ENCODE peak calls at places on chromosome 12, in four cellular contexts. N is A549, R is K562, Q is GM12878. B is an unnamed sample.

GRCh38 chr12:118058881-118059644 is 1.9 kb downstream of the WSB2 start:
- DNase-seq in Q (no peak), R (no peak), N (no peak), B (peak; percentile 44)

GRCh38 chr12:618626-619025 is 44.6 kb downstream of the NINJ2 start:
- DNase-seq in Q (no peak), R (no peak), N (no peak), B (no peak)

GRCh38 chr12:83997425-83997824 is 915.2 kb downstream of the SLC6A15 start:
- DNase-seq in Q (no peak), R (no peak), N (no peak), B (no peak)

GRCh38 chr12:26564391-26564790 is 268.6 kb downstream of the ITPR2 start:
- DNase-seq in N (no peak), R (no peak), Q (no peak), B (no peak)

GRCh38 chr12:13373131-13373530 is 176.6 kb downstream of the EMP1 start:
- DNase-seq in Q (no peak), R (no peak), N (no peak), B (no peak)

GRCh38 chr12:113766133-113766879 is 199.8 kb downstream of the RBM19 start:
- DNase-seq in N (peak; percentile 61), R (no peak), Q (no peak), B (peak; percentile 87)

GRCh38 chr12:18068355-18068754 is 21.6 kb downstream of the RERGL start:
- DNase-seq in R (no peak), Q (no peak), N (no peak), B (no peak)

GRCh38 chr12:24596768-24597388 is 352.0 kb downstream of the BCAT1 start:
- DNase-seq in R (peak; percentile 23), N (peak; percentile 39), Q (no peak), B (peak; percentile 24)

GRCh38 chr12:104420868-104421267 is 35.9 kb upstream of the CHST11 start:
- DNase-seq in Q (no peak), R (no peak), N (no peak), B (no peak)

GRCh38 chr12:92408072-92408900 is 262.6 kb upstream of the BTG1 start:
- DNase-seq in R (peak; percentile 44), N (peak; percentile 65), Q (no peak), B (peak; percentile 4)

GRCh38 chr12:97151481-97151880 is 244.4 kb downstream of the NEDD1 start:
- DNase-seq in R (no peak), N (no peak), Q (no peak), B (no peak)

GRCh38 chr12:32252199-32253073 is 145.8 kb downstream of the BICD1 start:
- DNase-seq in R (no peak), N (no peak), Q (peak; percentile 76), B (no peak)

GRCh38 chr12:126685636-126686035 is 1581.3 kb upstream of the TMEM132C start:
- DNase-seq in Q (no peak), R (no peak), N (no peak), B (no peak)

GRCh38 chr12:106107566-106107965 is 31.2 kb downstream of the NUAK1 start:
- DNase-seq in R (no peak), Q (no peak), N (peak; percentile 40), B (no peak)

GRCh38 chr12:51980051-51980808 is 26.5 kb upstream of the TAMALIN start:
- DNase-seq in Q (no peak), R (peak; percentile 87), N (peak; percentile 68), B (peak; percentile 50)

GRCh38 chr12:89311703-89312293 is 40.5 kb downstream of the DUSP6 start:
- DNase-seq in Q (no peak), R (no peak), N (no peak), B (no peak)

GRCh38 chr12:123532021-123532420 is 1.5 kb downstream of the RILPL1 start:
- DNase-seq in N (no peak), R (no peak), Q (peak; percentile 9), B (no peak)

GRCh38 chr12:126767334-126767733 is 1499.6 kb upstream of the TMEM132C start:
- DNase-seq in N (no peak), R (no peak), Q (no peak), B (no peak)

GRCh38 chr12:8699714-8700113 is 1.9 kb downstream of the RIMKLB start:
- DNase-seq in N (no peak), R (peak; percentile 30), Q (no peak), B (no peak)
- TF ChIP-seq CHD4 in N (no peak), R (no peak), Q (no peak), B (no peak)

DNA sequence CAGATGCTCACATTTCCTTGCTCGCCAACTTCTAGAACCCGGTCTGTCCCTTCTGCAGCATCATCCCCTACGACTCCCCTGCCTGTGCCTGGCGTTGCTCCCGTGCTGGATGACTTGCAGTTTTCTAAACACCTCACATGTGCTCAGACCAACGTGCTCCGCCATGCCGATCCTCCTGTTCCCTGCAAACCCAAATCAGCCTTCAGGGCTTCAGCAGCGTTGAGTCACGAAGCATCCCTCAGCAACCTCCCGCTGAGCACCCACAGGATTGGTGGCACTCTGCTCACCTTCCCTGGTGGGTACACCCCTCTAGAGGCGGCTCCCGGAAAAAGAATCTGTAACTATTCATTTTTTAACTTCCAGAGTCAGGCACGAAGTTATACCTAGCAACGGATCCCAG is 2.8 kb upstream of the PIWIL1 start:
- DNase-seq in Q (no peak), R (peak; percentile 19), N (no peak), B (no peak)
- TF ChIP-seq CHD4 in Q (no peak), R (no peak), N (no peak), B (no peak)

GRCh38 chr12:131700271-131700670 is 10.6 kb upstream of the SFSWAP start:
- DNase-seq in R (no peak), Q (no peak), N (no peak), B (no peak)
- TF ChIP-seq CHD4 in R (no peak), Q (no peak), N (no peak), B (no peak)

GRCh38 chr12:100986595-100987547 is 192.3 kb downstream of the ANO4 start:
- DNase-seq in N (no peak), R (no peak), Q (no peak), B (no peak)
- TF ChIP-seq CHD4 in N (no peak), R (no peak), Q (no peak), B (no peak)

DNA sequence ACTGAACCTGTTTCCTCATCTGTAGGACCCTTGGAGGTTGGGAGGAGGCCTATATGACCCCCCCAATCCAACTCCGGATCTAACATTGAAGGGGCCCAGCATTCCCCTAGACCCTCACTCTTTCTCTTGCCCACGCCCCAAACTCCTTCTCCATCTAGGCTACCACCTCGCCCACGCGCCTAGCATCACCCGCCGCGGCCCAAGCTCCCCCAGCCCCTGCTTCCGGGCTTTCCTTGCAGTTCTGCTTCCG is 468 bp downstream of the CERS5 start:
- DNase-seq in Q (no peak), N (no peak), R (peak; percentile 43), B (no peak)
- TF ChIP-seq CHD4 in Q (no peak), N (no peak), R (no peak), B (no peak)

DNA sequence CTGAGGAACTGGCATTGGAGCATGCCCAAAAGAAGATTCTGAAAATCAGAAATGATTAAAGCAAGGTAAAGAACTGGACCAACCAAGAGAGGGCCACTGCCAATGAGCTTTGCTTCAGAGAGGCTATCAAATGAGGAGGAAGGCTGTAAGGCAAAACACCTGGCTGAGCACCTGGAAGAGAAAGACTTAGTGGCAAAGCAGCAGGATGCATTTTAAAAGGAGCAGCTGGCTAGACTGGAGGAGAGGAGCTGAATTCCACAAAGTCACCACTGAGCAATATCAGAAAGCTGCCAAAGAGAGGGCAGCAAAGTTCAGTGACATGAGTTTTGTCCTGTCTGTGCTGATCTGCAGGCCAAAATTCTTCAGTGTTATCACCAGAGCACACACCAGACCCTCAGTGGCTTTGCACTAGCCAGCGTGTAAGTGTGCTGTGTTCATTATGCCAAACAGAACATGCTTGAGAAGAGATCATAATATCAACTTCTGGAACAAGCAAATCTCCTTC is 338.7 kb downstream of the TRHDE start:
- DNase-seq in R (no peak), N (no peak), Q (no peak), B (no peak)
- TF ChIP-seq CHD4 in R (no peak), N (no peak), Q (no peak), B (no peak)

DNA sequence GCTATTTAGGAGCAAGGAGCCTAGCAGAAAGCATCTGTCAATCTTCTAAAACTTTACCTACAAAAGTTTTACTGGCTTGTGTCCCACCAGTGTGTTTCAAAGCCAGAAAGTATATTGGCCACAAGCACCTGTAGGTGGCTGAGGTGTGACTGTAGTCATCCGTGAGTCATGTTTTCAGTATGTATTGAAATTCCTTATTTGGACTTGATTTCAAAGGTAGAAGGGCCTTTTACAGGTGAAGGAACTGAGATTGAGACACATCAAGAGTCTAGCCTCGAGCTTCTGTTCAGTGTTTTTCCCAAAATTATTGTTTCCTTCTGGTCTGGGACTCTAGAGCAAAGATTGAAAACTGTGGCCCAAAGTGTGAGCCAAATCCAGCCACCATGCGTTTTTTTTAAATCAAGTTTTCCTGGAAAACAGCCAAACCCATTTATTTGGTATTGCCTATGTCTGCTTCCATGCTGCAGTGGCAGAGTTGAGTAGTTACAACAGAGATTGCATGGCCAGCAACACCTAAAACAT is 195.3 kb upstream of the BCL2L14 start:
- DNase-seq in R (no peak), N (no peak), Q (no peak), B (no peak)
- TF ChIP-seq CHD4 in R (no peak), N (no peak), Q (no peak), B (no peak)

DNA sequence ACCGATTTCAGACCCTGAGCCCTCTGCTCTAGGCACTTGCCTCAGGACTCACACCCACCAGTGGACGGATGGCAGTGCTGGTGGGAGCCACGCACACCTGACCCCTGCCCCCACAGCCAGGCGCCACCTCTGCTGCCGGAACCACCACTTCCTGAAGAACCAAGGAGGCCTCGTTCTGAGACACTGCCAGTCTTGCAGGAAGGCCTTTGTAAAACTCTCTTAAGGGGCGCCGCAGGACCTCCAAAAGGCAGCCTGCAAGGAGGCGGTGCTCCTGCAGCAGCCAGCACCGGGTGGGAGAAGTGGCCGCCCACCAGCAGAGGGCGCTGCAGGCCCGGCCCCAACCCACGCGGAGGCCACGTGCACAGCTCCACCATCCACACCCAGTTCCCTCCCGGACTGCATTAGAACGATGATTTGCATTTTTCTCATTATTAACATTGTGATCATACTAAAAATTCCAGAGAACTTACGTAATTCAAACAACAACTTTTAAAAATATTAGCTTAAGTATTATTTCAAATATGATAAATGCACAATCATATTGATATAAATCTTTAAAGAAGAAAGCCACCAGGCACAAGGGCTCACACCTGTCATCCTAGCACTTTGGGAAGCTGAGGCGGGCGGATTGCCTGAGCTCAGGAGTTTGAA is 12.8 kb downstream of the STX2 start:
- DNase-seq in R (peak; percentile 89), Q (no peak), N (peak; percentile 76), B (peak; percentile 33)
- TF ChIP-seq CHD4 in R (no peak), Q (no peak), N (no peak), B (no peak)

GRCh38 chr12:3772380-3772779 is 19.5 kb upstream of the CRACR2A start:
- DNase-seq in N (no peak), R (no peak), Q (no peak), B (no peak)

GRCh38 chr12:3775385-3776035 is 22.6 kb upstream of the CRACR2A start:
- DNase-seq in R (no peak), Q (no peak), N (no peak), B (no peak)

GRCh38 chr12:3771853-3772252 is 18.9 kb upstream of the CRACR2A start:
- DNase-seq in Q (no peak), R (no peak), N (no peak), B (no peak)

GRCh38 chr12:3777206-3777809 is 24.4 kb upstream of the CRACR2A start:
- DNase-seq in Q (no peak), N (peak; percentile 46), R (peak; percentile 13), B (peak; percentile 30)
- TF ChIP-seq CHD4 in Q (no peak), N (no peak), R (no peak), B (no peak)

DNA sequence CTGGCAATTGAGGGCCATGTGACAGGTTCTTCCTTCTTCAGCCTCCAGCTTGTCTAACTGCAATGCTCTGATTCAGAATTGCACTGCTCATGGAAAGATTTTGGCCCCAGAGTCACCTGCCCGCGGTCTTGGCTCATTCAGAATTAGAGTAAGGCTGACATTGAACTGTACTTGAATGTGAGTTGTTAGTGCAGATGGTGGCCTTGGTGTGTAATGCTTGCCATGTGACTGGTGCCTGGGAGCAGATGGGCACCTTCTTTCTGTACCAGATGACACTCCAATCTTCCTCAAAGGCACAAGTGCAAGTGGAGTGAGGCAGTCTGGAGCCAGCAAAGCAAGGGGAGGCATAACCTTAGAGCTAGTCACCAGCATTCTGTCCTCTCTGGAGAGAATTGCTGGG is 36.5 kb upstream of the ANO4 start:
- DNase-seq in Q (no peak), R (no peak), N (no peak), B (no peak)
- TF ChIP-seq CHD4 in Q (no peak), R (no peak), N (no peak), B (no peak)